ENCODE peak calls at places on chromosomes 2 and 18, in five cellular contexts. Y is NT2/D1, Q is AG04450, V is left ventricle myocardium inferior, D is endothelial cell of umbilical vein. G is an unnamed sample.

GRCh38 chr2:9112079-9112721 is 94.4 kb upstream of the ASAP2 start:
- DNase-seq in Y (no peak), Q (peak), V (no peak), D (no peak), G (peak)

GRCh38 chr18:68314403-68314802 is 400.5 kb downstream of the TMX3 start:
- DNase-seq in Y (no peak), Q (no peak), V (no peak), D (no peak), G (no peak)

GRCh38 chr2:235283246-235283645 is 210.6 kb upstream of the AGAP1 start:
- DNase-seq in Y (no peak), Q (no peak), V (no peak), D (no peak), G (no peak)

GRCh38 chr2:73156539-73157124 is 43.9 kb upstream of the RAB11FIP5 start:
- DNase-seq in Y (no peak), Q (no peak), V (peak), D (peak), G (peak)

GRCh38 chr2:147389218-147389617 is 455.6 kb upstream of the ACVR2A start:
- DNase-seq in Y (no peak), Q (no peak), V (no peak), D (no peak), G (no peak)

GRCh38 chr18:32771871-32772499 is 838 bp downstream of the KLHL14 start:
- DNase-seq in Y (no peak), Q (no peak), V (no peak), D (no peak), G (no peak)

GRCh38 chr2:234198976-234199375 is 148.5 kb downstream of the SPP2 start:
- DNase-seq in Y (no peak), Q (no peak), V (no peak), D (no peak), G (no peak)

GRCh38 chr2:43368483-43369385 is 142.3 kb upstream of the ZFP36L2 start:
- DNase-seq in Y (no peak), Q (no peak), V (no peak), D (no peak), G (no peak)

GRCh38 chr2:86035883-86036789 is 69.5 kb downstream of the POLR1A start:
- DNase-seq in Y (no peak), Q (peak), V (peak), D (peak), G (peak)

GRCh38 chr2:177738461-177739234 is 333.9 kb downstream of the PDE11A start:
- DNase-seq in Y (no peak), Q (no peak), V (no peak), D (no peak), G (no peak)

GRCh38 chr2:20106746-20107145 is 55.3 kb upstream of the LAPTM4A start:
- DNase-seq in Y (no peak), Q (no peak), V (peak), D (peak), G (no peak)

GRCh38 chr2:60884795-60885194 is 3.4 kb downstream of the REL start:
- DNase-seq in Y (no peak), Q (no peak), V (no peak), D (peak), G (no peak)

GRCh38 chr2:26077291-26077690 is 43.4 kb downstream of the RAB10 start:
- DNase-seq in Y (no peak), Q (no peak), V (no peak), D (no peak), G (no peak)

GRCh38 chr18:6413554-6414117 is 1.1 kb downstream of the L3MBTL4 start:
- DNase-seq in Y (no peak), Q (no peak), V (no peak), D (no peak), G (peak)

GRCh38 chr18:66046025-66046602 is 295.3 kb downstream of the CDH7 start:
- DNase-seq in Y (no peak), Q (no peak), V (no peak), D (no peak), G (no peak)

GRCh38 chr2:7034313-7034712 is 117.1 kb downstream of the RNF144A start:
- DNase-seq in Y (no peak), Q (no peak), V (no peak), D (no peak), G (no peak)

GRCh38 chr2:69464575-69464974 is 27.3 kb upstream of the NFU1 start:
- DNase-seq in Y (no peak), Q (peak), V (peak), D (no peak), G (no peak)

GRCh38 chr18:46939337-46939963 is 22.0 kb downstream of the KATNAL2 start:
- DNase-seq in Y (no peak), Q (no peak), V (no peak), D (no peak), G (no peak)

GRCh38 chr2:73906847-73907505 is 14.2 kb downstream of the ACTG2 start:
- DNase-seq in Y (no peak), Q (no peak), V (no peak), D (no peak), G (no peak)

GRCh38 chr2:63862802-63863201 is 21.1 kb downstream of the UGP2 start:
- DNase-seq in Y (no peak), Q (no peak), V (no peak), D (no peak), G (no peak)

GRCh38 chr2:33492735-33493134 is 16.3 kb downstream of the RASGRP3 start:
- DNase-seq in Y (no peak), Q (no peak), V (no peak), D (no peak), G (no peak)
- H3K4me3 ChIP-seq in Y (no peak), Q (no peak), V (no peak), D (no peak), G (no peak)

GRCh38 chr18:58865714-58866113 is 1.0 kb downstream of the ZNF532 start:
- DNase-seq in Y (no peak), Q (no peak), V (no peak), D (no peak), G (no peak)
- H3K4me3 ChIP-seq in Y (peak), Q (peak), V (peak), D (no peak), G (no peak)

GRCh38 chr18:62877448-62878221 is 162.3 kb downstream of the PHLPP1 start:
- DNase-seq in Y (peak), Q (no peak), V (no peak), D (peak), G (no peak)

GRCh38 chr18:62878305-62878704 is 163.0 kb downstream of the PHLPP1 start:
- DNase-seq in Y (no peak), Q (no peak), V (no peak), D (no peak), G (no peak)

GRCh38 chr18:62876106-62876505 is 160.8 kb downstream of the PHLPP1 start:
- DNase-seq in Y (no peak), Q (no peak), V (no peak), D (no peak), G (no peak)

GRCh38 chr18:62875320-62875719 is 160.0 kb downstream of the PHLPP1 start:
- DNase-seq in Y (no peak), Q (no peak), V (no peak), D (no peak), G (peak)

DNA sequence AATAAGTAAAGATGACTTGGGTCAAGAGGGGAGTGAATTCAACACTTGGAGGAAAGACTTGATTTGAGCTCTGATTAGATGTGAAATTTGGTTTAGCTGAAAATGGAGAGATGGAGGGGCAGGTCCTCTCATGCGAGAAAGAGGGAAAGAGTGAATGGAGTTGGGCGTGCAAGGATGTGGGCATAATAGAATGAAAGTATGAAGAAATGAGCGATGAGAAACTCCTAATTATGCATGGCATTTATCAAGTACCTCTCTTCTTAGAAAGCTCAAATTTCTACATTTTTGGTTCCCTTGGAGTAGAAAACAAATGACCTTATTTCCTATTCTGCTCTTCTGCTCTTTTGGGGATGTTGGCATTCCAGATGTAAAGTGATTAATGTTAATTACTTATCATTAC is 161.5 kb downstream of the PHLPP1 start:
- DNase-seq in Y (no peak), Q (no peak), V (no peak), D (peak), G (no peak)
- H3K4me3 ChIP-seq in Y (no peak), Q (no peak), V (no peak), D (peak), G (no peak)

GRCh38 chr2:201880620-201881381 is 74.5 kb downstream of the CDK15 start:
- DNase-seq in Y (no peak), Q (no peak), V (no peak), D (no peak), G (no peak)

GRCh38 chr2:201882353-201883095 is 76.2 kb downstream of the CDK15 start:
- DNase-seq in Y (no peak), Q (no peak), V (no peak), D (no peak), G (peak)

GRCh38 chr2:201879986-201880385 is 73.6 kb downstream of the CDK15 start:
- DNase-seq in Y (no peak), Q (no peak), V (no peak), D (no peak), G (no peak)

GRCh38 chr2:201881731-201882130 is 75.4 kb downstream of the CDK15 start:
- DNase-seq in Y (no peak), Q (no peak), V (no peak), D (no peak), G (no peak)

DNA sequence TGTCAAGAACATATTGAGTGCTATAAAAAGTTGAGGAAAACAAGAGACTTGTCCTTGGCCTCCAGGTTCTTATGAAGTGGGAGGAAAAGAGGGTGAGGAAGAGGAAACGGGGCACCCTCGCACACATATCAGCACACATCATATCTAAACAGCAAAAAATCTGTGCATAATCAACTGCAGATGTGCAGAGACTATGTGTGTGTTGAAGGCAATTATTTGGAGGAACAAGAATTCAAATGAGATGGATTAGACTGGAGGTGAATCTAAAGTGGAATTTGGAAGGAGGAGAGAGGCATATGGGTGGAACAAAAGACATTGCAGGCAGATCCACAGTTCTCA is 75.0 kb downstream of the CDK15 start:
- DNase-seq in Y (no peak), Q (no peak), V (no peak), D (no peak), G (no peak)
- H3K4me3 ChIP-seq in Y (no peak), Q (no peak), V (no peak), D (no peak), G (no peak)

DNA sequence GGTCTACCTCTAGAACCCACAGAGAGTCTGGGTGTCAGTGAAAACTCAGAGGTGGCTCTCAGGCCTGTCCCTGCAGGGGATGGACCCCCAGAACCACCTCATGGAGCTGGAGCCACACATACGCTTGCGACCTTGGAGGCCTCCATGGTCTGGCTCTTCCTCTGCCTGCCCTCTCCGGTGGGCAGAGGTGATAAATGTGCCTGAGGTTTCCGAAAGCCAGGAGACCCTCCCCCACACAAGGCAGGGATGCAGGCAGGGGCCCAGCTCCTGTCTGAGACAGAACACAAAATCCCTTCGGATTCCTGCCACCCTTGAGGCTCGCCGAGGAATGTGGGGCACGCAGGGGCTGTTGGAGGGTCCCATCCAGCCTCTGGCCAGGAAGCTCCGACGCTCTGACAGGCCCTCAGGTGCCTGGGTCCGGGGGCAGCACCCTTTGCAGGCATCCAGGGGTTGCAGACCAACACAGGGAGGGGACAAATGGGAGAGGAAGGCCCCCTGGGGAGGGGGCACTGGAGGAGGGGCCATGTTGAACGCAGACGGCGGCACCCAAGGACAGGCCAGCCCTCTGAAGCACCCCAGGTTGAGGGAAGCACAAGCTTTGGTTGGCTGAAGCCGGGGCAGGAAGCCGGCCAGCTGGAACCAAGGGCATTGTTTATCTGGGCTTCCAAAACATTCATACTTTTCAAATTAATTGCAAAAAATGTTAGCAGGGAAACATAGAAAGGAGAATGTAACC is 4.1 kb upstream of the SNED1 start:
- DNase-seq in Y (no peak), Q (no peak), V (peak), D (no peak), G (no peak)
- H3K4me3 ChIP-seq in Y (no peak), Q (no peak), V (no peak), D (no peak), G (no peak)

DNA sequence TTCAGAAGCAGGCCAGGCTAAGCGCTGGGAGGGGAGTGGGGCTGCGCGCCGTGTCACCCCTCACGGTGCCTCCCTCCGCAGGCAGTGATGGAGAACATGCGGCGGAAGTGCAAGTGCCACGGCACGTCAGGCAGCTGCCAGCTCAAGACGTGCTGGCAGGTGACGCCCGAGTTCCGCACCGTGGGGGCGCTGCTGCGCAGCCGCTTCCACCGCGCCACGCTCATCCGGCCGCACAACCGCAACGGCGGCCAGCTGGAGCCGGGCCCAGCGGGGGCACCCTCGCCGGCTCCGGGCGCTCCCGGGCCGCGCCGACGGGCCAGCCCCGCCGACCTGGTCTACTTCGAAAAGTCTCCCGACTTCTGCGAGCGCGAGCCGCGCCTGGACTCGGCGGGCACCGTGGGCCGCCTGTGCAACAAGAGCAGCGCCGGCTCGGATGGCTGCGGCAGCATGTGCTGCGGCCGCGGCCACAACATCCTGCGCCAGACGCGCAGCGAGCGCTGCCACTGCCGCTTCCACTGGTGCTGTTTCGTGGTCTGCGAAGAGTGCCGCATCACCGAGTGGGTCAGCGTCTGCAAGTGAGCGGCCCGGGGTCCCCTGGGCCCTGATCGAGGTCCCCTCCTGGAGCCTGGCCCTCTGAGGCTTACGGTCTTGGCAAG is 12.2 kb downstream of the WNT10A start:
- DNase-seq in Y (no peak), Q (no peak), V (peak), D (peak), G (no peak)
- H3K4me3 ChIP-seq in Y (peak), Q (peak), V (peak), D (no peak), G (peak)

DNA sequence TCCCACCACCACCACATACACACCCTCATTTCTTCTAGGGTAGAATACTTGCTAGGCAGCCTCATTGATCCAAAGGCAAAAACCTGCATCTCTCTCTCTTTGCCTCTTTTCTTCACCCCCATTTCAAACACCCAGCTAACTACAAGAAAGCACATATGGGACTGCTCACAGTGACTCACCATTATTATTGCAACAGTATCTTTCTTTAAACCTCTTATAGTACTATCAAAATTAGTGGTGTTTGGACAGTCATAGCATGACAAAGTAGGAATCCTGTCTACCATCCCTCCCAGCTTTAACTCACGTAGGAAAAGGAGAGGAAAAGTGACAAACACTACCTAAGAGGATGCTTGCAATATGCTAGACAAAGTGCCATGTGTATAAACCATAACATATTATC is 422.5 kb upstream of the CRIM1 start:
- DNase-seq in Y (no peak), Q (no peak), V (no peak), D (no peak), G (no peak)
- H3K4me3 ChIP-seq in Y (no peak), Q (no peak), V (no peak), D (no peak), G (no peak)

G was measured in SJSA1.